ENCODE peak calls at places on chromosomes 12 and 14, in six cellular contexts. M, R, L, W, I and Q are unnamed samples.
A peak's percentile ranks its signal among the peaks of the same experiment; 100 is the strongest.

GRCh38 chr14:95876769-95877490 is at the start of gene TUNAR:
- DNase-seq in I (no peak), R (no peak), M (no peak), L (no peak), W (peak; percentile 14), Q (no peak)

GRCh38 chr12:67512061-67512460 is 136.5 kb upstream of the DYRK2 start:
- DNase-seq in I (no peak), L (no peak), W (peak; percentile 26), R (no peak), M (no peak), Q (no peak)

GRCh38 chr12:108691995-108692808 is 39.1 kb downstream of the CORO1C start:
- DNase-seq in M (no peak), W (peak; percentile 46), R (no peak), I (no peak), L (no peak), Q (no peak)

GRCh38 chr12:65511927-65512326 is 233.4 kb downstream of the MSRB3 start:
- DNase-seq in W (no peak), R (no peak), M (no peak), L (no peak), I (no peak), Q (no peak)

GRCh38 chr14:67941456-67942018 is 122.0 kb downstream of the RAD51B start:
- DNase-seq in W (no peak), M (no peak), L (no peak), I (no peak), R (no peak), Q (no peak)

GRCh38 chr12:125983784-125984510 is 918.7 kb downstream of the AACS start:
- DNase-seq in W (no peak), L (peak; percentile 14), M (no peak), R (no peak), I (no peak), Q (no peak)

GRCh38 chr14:69606258-69606657 is 5.1 kb upstream of the SUSD6 start:
- DNase-seq in L (no peak), R (no peak), W (no peak), M (no peak), I (no peak), Q (no peak)

GRCh38 chr12:69062838-69063237 is 129.9 kb upstream of the CPM start:
- DNase-seq in M (no peak), L (no peak), I (no peak), R (no peak), W (no peak), Q (no peak)

GRCh38 chr14:106513302-106513701 is 986.9 kb downstream of the TMEM121 start:
- DNase-seq in R (no peak), L (no peak), M (no peak), I (no peak), W (no peak), Q (no peak)

GRCh38 chr14:87615822-87616679 is 376.9 kb downstream of the GALC start:
- DNase-seq in M (no peak), I (peak; percentile 25), L (peak; percentile 63), R (no peak), W (peak; percentile 24), Q (peak; percentile 11)

GRCh38 chr12:99099786-99100185 is 454.7 kb downstream of the APAF1 start:
- DNase-seq in R (no peak), M (no peak), W (no peak), L (no peak), I (no peak), Q (no peak)

GRCh38 chr12:68798880-68799229 is 9.1 kb upstream of the MDM2 start:
- DNase-seq in R (no peak), I (no peak), M (no peak), W (no peak), L (no peak), Q (no peak)

GRCh38 chr12:98793121-98793520 is 148.0 kb downstream of the APAF1 start:
- DNase-seq in M (no peak), W (no peak), R (no peak), I (no peak), L (no peak), Q (no peak)

GRCh38 chr12:57735198-57735855 is 3.2 kb downstream of the AGAP2 start:
- DNase-seq in I (no peak), R (no peak), W (no peak), M (no peak), L (no peak), Q (no peak)

GRCh38 chr12:87930033-87930432 is 99.2 kb downstream of the C12orf50 start:
- DNase-seq in R (no peak), L (no peak), W (peak; percentile 34), M (no peak), I (peak; percentile 24), Q (peak; percentile 6)

GRCh38 chr12:57875753-57876547 is 29.4 kb upstream of the CTDSP2 start:
- DNase-seq in L (no peak), W (no peak), I (no peak), M (no peak), R (no peak), Q (no peak)